ENCODE peak calls at places on chromosomes 3 and 15, in five cellular contexts. One of them, this sample, is unnamed.

GRCh38 chr3:49012441-49013017 is 5.3 kb downstream of the WDR6 start:
- DNase-seq in CD8-positive, alpha-beta memory T cell: no peak
- DNase-seq in A549: no peak
- DNase-seq in mesendoderm: no peak
- DNase-seq in lung: no peak
- DNase-seq in this sample: no peak

GRCh38 chr3:10970306-10970979 is 22.1 kb upstream of the SLC6A1 start:
- DNase-seq in A549: no peak
- DNase-seq in lung: no peak
- DNase-seq in mesendoderm: no peak
- DNase-seq in CD8-positive, alpha-beta memory T cell: no peak
- DNase-seq in this sample: no peak

GRCh38 chr3:160948273-160948672 is 156.9 kb downstream of the B3GALNT1 start:
- DNase-seq in CD8-positive, alpha-beta memory T cell: no peak
- DNase-seq in lung: no peak
- DNase-seq in mesendoderm: no peak
- DNase-seq in A549: no peak
- DNase-seq in this sample: no peak

GRCh38 chr15:45386420-45386819 is 8.1 kb upstream of the GATM start:
- DNase-seq in mesendoderm: no peak
- DNase-seq in lung: no peak
- DNase-seq in CD8-positive, alpha-beta memory T cell: no peak
- DNase-seq in A549: no peak
- DNase-seq in this sample: no peak

GRCh38 chr15:84734794-84735479 is 13.5 kb upstream of the ZNF592 start:
- DNase-seq in mesendoderm: peak
- DNase-seq in CD8-positive, alpha-beta memory T cell: peak
- DNase-seq in A549: peak
- DNase-seq in lung: peak
- DNase-seq in this sample: no peak

GRCh38 chr3:197024881-197025735 is 4.5 kb downstream of the MELTF start:
- DNase-seq in mesendoderm: no peak
- DNase-seq in CD8-positive, alpha-beta memory T cell: no peak
- DNase-seq in lung: no peak
- DNase-seq in A549: no peak
- DNase-seq in this sample: no peak

GRCh38 chr15:58537033-58537432 is 105.2 kb downstream of the LIPC start:
- DNase-seq in A549: no peak
- DNase-seq in CD8-positive, alpha-beta memory T cell: no peak
- DNase-seq in mesendoderm: no peak
- DNase-seq in lung: no peak
- DNase-seq in this sample: no peak

GRCh38 chr3:167913218-167913902 is 177.8 kb downstream of the SERPINI1 start:
- DNase-seq in lung: no peak
- DNase-seq in A549: peak
- DNase-seq in CD8-positive, alpha-beta memory T cell: no peak
- DNase-seq in mesendoderm: peak
- DNase-seq in this sample: no peak

GRCh38 chr3:23435904-23436303 is 232.8 kb downstream of the UBE2E2 start:
- DNase-seq in mesendoderm: no peak
- DNase-seq in lung: no peak
- DNase-seq in A549: no peak
- DNase-seq in CD8-positive, alpha-beta memory T cell: no peak
- DNase-seq in this sample: no peak

GRCh38 chr3:50208677-50209344 is 3.7 kb downstream of the SLC38A3 start:
- DNase-seq in CD8-positive, alpha-beta memory T cell: no peak
- DNase-seq in A549: no peak
- DNase-seq in lung: no peak
- DNase-seq in mesendoderm: no peak
- DNase-seq in this sample: no peak
- H3K4me3 ChIP-seq in CD8-positive, alpha-beta memory T cell: no peak
- H3K4me3 ChIP-seq in A549: no peak
- H3K4me3 ChIP-seq in lung: no peak
- H3K4me3 ChIP-seq in mesendoderm: no peak
- H3K4me3 ChIP-seq in this sample: no peak

GRCh38 chr3:51944541-51945021 is 2.4 kb downstream of the PARP3 start:
- DNase-seq in CD8-positive, alpha-beta memory T cell: no peak
- DNase-seq in mesendoderm: no peak
- DNase-seq in A549: no peak
- DNase-seq in lung: no peak
- DNase-seq in this sample: no peak

GRCh38 chr3:51941798-51942602 is at the start of the genes PARP3 and RRP9:
- DNase-seq in CD8-positive, alpha-beta memory T cell: peak
- DNase-seq in mesendoderm: peak
- DNase-seq in lung: peak
- DNase-seq in A549: peak
- DNase-seq in this sample: peak

GRCh38 chr3:51941447-51941797 is 282 bp downstream of the RRP9 start:
- DNase-seq in A549: no peak
- DNase-seq in lung: no peak
- DNase-seq in CD8-positive, alpha-beta memory T cell: no peak
- DNase-seq in mesendoderm: no peak
- DNase-seq in this sample: no peak

GRCh38 chr3:51943451-51944391 is 1.6 kb downstream of the PARP3 start:
- DNase-seq in mesendoderm: no peak
- DNase-seq in lung: no peak
- DNase-seq in CD8-positive, alpha-beta memory T cell: no peak
- DNase-seq in A549: no peak
- DNase-seq in this sample: no peak

DNA sequence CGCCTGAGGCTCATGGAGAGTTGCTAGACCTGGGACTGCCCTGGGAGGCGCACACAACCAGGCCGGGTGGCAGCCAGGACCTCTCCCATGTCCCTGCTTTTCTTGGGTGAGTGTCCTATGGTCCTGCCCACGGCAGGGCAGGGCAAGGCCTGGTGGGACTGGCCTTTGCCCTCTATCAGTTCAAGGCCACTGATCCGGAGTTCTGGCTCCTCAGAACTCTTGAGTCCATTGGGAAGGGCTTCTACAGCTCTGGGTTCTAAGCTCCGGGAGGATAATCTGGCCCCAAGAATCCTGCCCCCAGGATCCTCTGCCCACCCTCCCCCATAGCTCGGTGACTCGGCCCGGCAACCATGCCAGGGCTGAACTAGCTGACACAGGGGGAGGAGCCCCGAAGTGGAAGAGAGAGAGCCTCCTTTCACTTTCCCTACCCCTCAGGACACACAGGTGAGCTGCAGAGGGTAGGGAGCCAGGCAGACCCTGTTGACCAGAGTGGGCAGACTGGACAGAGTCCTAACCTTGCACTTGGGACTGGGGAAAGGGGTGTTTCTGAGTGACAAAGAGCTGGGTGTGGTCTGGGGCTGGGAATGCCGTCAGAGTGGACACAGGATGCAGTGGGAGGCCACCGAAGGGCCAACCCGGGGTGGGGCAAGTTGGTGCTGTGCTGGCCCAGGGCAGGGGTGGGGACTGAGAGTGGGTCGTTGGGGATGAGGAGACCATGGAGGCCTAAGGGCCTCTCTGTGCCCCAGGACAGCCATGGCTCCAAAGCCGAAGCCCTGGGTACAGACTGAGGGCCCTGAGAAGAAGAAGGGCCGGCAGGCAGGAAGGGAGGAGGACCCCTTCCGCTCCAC is 664 bp downstream of the PARP3 start:
- DNase-seq in A549: peak
- DNase-seq in mesendoderm: peak
- DNase-seq in lung: peak
- DNase-seq in CD8-positive, alpha-beta memory T cell: peak
- DNase-seq in this sample: no peak
- H3K4me3 ChIP-seq in A549: peak
- H3K4me3 ChIP-seq in mesendoderm: no peak
- H3K4me3 ChIP-seq in lung: peak
- H3K4me3 ChIP-seq in CD8-positive, alpha-beta memory T cell: peak
- H3K4me3 ChIP-seq in this sample: peak

GRCh38 chr3:132723551-132723950 is 1.3 kb upstream of the NPHP3 start:
- DNase-seq in lung: no peak
- DNase-seq in A549: no peak
- DNase-seq in CD8-positive, alpha-beta memory T cell: no peak
- DNase-seq in mesendoderm: no peak
- DNase-seq in this sample: no peak
- H3K4me3 ChIP-seq in lung: no peak
- H3K4me3 ChIP-seq in A549: no peak
- H3K4me3 ChIP-seq in CD8-positive, alpha-beta memory T cell: peak
- H3K4me3 ChIP-seq in mesendoderm: no peak
- H3K4me3 ChIP-seq in this sample: peak

GRCh38 chr3:181693280-181693679 is 18.4 kb upstream of the SOX2 start:
- DNase-seq in A549: no peak
- DNase-seq in CD8-positive, alpha-beta memory T cell: no peak
- DNase-seq in lung: no peak
- DNase-seq in mesendoderm: no peak
- DNase-seq in this sample: no peak
- H3K4me3 ChIP-seq in A549: no peak
- H3K4me3 ChIP-seq in CD8-positive, alpha-beta memory T cell: no peak
- H3K4me3 ChIP-seq in lung: no peak
- H3K4me3 ChIP-seq in mesendoderm: no peak
- H3K4me3 ChIP-seq in this sample: no peak